ENCODE peak calls at places on chromosomes 16 and 17, in eight cellular contexts. K is adrenal gland; I is thoracic aorta; C is CD8-positive, alpha-beta T cell; L is hepatocyte; P is lung; R is tibial nerve; Y is HCT116. Q is an unnamed sample. For H3K36me3 and H3K9me3, the result is how much of the 10 kb centered on the place peaks cover.

GRCh38 chr17:42436401-42436800 is 13.3 kb upstream of the CAVIN1 start:
- DNase-seq in K (no peak), I (no peak), C (no peak), L (peak), P (no peak), R (peak), Y (no peak), Q (peak)

GRCh38 chr16:89711601-89712475 is 8.9 kb downstream of the VPS9D1 start:
- DNase-seq in K (no peak), I (no peak), C (peak), L (peak), P (peak), R (no peak), Y (peak), Q (no peak)

GRCh38 chr16:7597677-7598076 is 265.0 kb downstream of the RBFOX1 start:
- DNase-seq in K (no peak), I (no peak), C (no peak), L (no peak), P (no peak), R (no peak), Y (no peak), Q (no peak)

GRCh38 chr16:21713549-21714368 is 50.0 kb downstream of the OTOA start:
- DNase-seq in K (no peak), I (no peak), C (no peak), L (no peak), P (no peak), R (no peak), Y (no peak), Q (no peak)

GRCh38 chr17:979539-980405 is at the start of gene NXN:
- DNase-seq in K (peak), I (peak), C (peak), L (peak), P (peak), R (peak), Y (no peak), Q (no peak)

GRCh38 chr17:58632324-58633314 is 59.2 kb downstream of the TEX14 start:
- DNase-seq in K (no peak), I (no peak), C (no peak), L (no peak), P (no peak), R (no peak), Y (no peak), Q (no peak)

GRCh38 chr17:39921323-39921722 is 2.9 kb upstream of the GSDMB start:
- DNase-seq in K (no peak), I (no peak), C (peak), L (no peak), P (no peak), R (no peak), Y (no peak), Q (no peak)

GRCh38 chr17:75270218-75270965 is 639 bp downstream of the MIF4GD start:
- DNase-seq in K (peak), I (no peak), C (peak), L (peak), P (peak), R (peak), Y (peak), Q (peak)

GRCh38 chr17:60170835-60171752 is 21.3 kb downstream of the CA4 start:
- DNase-seq in K (no peak), I (no peak), C (no peak), L (no peak), P (no peak), R (no peak), Y (no peak), Q (no peak)

DNA sequence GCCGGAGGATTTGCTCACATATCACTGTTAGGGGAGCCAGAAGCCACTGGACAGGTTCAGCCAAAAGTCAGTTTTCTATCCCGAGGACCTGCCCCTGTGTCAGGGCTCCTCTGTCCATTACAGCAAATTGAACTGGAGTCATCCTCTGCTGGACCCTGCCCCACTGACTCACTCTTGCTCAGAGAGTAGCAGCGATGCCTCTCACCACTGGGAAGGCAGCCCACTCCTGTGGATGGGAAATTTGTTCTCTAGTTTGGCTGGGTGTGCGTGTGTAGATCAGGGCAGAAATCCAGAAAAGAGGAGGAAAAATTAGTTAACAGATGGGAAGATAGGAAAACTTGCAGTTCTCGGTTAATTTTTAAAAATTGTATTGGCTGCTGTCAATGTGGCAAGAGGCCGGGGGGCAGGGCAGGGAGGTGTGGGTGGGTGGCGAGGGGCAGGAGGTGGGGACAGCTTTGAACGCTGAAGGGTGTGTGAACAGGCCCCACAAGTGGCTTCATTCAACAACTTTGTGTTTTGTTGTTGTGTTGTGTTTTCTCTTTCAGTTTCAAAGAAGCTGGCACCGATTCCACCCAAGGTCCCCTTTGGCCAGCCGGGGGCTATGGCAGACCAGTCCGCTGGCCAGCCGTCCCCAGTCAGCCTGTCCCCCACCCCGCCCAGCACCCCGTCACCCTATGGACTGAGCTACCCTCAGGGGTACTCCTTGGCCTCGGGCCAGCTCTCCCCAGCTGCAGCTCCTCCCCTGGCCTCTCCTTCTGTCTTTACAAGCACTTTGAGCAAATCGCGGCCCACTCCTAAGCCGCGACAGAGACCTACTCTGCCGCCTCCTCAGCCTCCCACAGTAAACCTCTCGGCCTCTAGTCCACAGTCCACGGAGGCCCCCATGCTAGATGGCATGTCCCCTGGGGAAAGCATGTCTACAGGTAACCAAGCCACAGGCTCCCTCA is 33.6 kb downstream of the ELAC2 start:
- DNase-seq in K (peak), I (peak), C (no peak), L (no peak), P (peak), R (peak), Y (no peak), Q (peak)
- H3K4me3 ChIP-seq in K (no peak), I (no peak), C (no peak), L (no peak), P (no peak), R (no peak), Y (no peak), Q (no peak)

GRCh38 chr16:662095-662494 is 5.8 kb upstream of the RHOT2 start:
- DNase-seq in K (no peak), I (no peak), C (no peak), L (no peak), P (no peak), R (no peak), Y (no peak), Q (no peak)

GRCh38 chr16:660132-660458 is 7.8 kb upstream of the RHOT2 start:
- DNase-seq in K (no peak), I (no peak), C (no peak), L (no peak), P (no peak), R (no peak), Y (no peak), Q (no peak)

GRCh38 chr16:659618-660017 is 8.3 kb upstream of the RHOT2 start:
- DNase-seq in K (no peak), I (no peak), C (no peak), L (no peak), P (no peak), R (no peak), Y (no peak), Q (no peak)

GRCh38 chr16:661184-661821 is 6.6 kb upstream of the RHOT2 start:
- DNase-seq in K (no peak), I (no peak), C (no peak), L (no peak), P (no peak), R (no peak), Y (no peak), Q (no peak)

GRCh38 chr16:660459-661183 is 7.3 kb upstream of the RHOT2 start:
- DNase-seq in K (peak), I (no peak), C (peak), L (peak), P (peak), R (peak), Y (peak), Q (peak)
- H3K36me3 ChIP-seq in K (under half), I (under half), C (under half), L (under half), P (under half), R (under half), Y (under half), Q (under half)

GRCh38 chr17:16617481-16618060 is 36.1 kb downstream of the ZNF624 start:
- DNase-seq in K (no peak), I (no peak), C (no peak), L (no peak), P (no peak), R (no peak), Y (no peak), Q (no peak)

GRCh38 chr17:16622540-16623277 is 30.9 kb downstream of the ZNF624 start:
- DNase-seq in K (no peak), I (no peak), C (no peak), L (no peak), P (no peak), R (no peak), Y (no peak), Q (no peak)

GRCh38 chr17:16623282-16623681 is 30.4 kb downstream of the ZNF624 start:
- DNase-seq in K (no peak), I (no peak), C (no peak), L (no peak), P (no peak), R (no peak), Y (no peak), Q (no peak)
- H3K9me3 ChIP-seq in K (under half), I (half or more), C (under half), L (half or more), P (under half), R (half or more), Y (half or more), Q (under half)

GRCh38 chr17:80409626-80410025 is 5.3 kb upstream of the ENDOV start:
- DNase-seq in K (no peak), I (no peak), C (no peak), L (no peak), P (no peak), R (no peak), Y (no peak), Q (no peak)
- H3K4me3 ChIP-seq in K (no peak), I (no peak), C (no peak), L (no peak), P (no peak), R (no peak), Y (no peak), Q (no peak)

DNA sequence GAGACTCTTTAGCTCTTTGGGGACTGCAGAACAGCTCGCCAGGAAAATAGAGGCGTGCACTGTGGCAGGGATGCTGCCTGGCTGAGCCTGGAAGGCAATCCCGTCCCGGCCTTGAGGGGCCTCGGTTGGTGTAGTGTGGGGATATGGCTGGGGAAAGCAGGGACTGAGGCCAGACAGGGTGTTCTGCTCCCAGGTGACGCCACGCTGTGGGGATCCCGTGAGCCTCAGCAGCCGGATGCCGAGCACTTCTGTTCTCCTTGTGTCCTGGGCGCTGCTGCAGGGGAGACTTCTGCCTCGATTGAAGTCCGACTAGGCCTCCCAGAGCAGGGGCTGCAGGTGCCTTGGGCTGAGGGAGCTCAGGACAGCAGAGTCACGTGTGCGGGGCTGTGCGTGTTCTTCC is 72.6 kb downstream of the BANP start:
- DNase-seq in K (no peak), I (no peak), C (no peak), L (no peak), P (no peak), R (no peak), Y (no peak), Q (no peak)
- H3K36me3 ChIP-seq in K (under half), I (under half), C (under half), L (under half), P (under half), R (under half), Y (under half), Q (under half)

DNA sequence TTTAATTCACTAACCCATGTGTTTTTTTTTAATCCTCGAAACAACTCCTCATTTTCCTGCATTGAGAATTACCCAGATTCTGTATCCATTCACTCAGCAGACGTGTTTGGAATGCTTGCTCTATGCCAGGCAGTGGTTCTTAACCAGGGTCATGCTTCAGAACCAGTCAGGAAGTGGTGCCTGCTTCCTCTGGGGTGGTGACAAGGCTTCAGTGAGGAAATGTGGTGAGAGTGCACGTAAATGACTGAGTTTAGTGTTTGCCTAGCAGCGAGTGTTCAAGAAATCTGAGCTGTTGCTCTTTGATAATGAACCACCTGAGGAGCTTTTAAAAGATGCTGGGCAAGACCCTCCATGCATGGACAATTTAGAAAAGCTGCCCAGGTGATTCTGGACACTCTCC is 9.9 kb downstream of the ZFP90 start:
- DNase-seq in K (no peak), I (no peak), C (peak), L (no peak), P (no peak), R (no peak), Y (no peak), Q (no peak)
- H3K9me3 ChIP-seq in K (under half), I (half or more), C (under half), L (under half), P (under half), R (half or more), Y (under half), Q (under half)

DNA sequence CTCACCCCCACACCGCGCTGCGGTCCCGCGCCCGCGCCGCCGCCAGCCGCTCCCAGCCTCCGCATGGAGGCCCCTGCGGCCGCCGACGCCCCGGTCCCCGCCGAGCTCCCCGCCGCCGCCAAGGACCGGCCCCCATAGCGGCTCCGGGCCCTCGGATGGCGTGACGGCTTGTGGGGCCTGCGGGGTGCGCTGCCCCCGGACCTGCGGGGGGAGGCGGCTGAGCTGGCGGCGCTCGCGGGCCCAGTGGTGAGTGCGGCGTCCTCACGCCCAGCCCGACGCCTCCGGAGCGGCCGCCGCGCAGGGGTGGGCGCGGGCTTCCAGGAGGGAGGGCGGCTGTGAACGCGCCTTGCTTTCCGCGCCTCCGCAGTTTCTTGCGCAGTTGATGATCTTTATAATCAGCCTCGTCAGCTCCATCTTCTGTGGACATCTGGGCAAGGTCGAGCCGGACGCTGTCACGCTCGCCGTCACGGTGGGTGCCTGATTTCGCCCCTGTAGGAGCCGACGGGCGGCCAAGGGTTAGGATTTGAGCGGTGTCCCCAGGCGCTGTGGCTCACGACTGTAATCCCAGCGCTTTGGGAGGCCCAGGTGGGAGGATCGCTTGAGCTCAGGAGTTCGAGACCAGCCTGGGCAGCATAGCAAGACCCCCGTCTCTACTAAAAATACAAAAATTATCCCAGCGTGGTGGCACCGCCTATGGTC is 46.4 kb downstream of the SLC47A1 start:
- DNase-seq in K (peak), I (no peak), C (no peak), L (no peak), P (no peak), R (no peak), Y (no peak), Q (no peak)
- H3K4me3 ChIP-seq in K (peak), I (peak), C (no peak), L (no peak), P (peak), R (peak), Y (no peak), Q (peak)

DNA sequence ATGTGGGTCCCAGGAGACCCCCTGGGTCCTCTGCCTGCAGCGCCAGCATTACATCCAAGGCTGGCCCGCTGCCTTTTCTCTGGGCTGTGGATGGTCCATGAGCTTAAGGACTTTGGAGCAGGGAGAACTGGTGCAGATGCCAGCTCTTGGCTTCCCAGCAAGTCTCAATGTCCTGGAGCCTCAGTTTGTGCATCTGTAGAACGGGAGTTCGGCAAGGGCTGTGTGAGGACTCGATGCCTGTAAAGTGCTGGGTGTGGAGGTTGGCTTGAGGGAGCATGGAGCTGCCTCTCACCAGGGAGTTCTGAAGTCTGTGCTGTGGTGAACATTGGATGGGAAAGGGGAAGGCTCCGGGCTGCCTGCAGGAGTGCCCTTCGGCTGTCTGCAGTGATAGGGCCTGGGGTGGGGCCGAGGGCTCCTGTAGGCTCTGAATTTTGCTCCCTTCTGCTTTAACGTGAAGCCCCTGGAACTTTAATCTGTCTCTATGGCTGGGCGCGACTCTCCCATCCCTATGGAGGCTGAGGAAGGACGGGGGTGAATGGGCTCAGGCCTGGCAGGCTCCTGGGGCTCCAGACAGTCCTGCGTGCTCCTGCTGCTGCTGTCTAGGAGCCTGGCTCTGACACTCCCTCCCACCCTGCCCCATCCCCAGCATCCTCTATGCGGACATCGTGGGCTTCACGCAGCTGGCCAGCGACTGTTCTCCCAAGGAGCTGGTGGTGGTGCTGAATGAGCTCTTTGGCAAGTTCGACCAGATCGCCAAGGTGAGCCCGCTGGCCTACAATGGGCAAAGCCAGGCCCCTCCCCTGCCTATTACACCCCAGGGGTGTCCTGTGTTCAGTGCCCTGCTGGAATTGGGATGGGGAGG is 27.9 kb downstream of the ADCY7 start:
- DNase-seq in K (no peak), I (no peak), C (no peak), L (no peak), P (no peak), R (no peak), Y (no peak), Q (no peak)
- H3K36me3 ChIP-seq in K (under half), I (under half), C (half or more), L (under half), P (under half), R (under half), Y (under half), Q (under half)

GRCh38 chr17:22459331-22459952 is 767.1 kb downstream of the KCNJ18 start:
- DNase-seq in K (no peak), I (no peak), C (no peak), L (no peak), P (no peak), R (no peak), Y (no peak), Q (no peak)

GRCh38 chr17:22453181-22453580 is 760.9 kb downstream of the KCNJ18 start:
- DNase-seq in K (no peak), I (no peak), C (no peak), L (no peak), P (no peak), R (no peak), Y (no peak), Q (no peak)

GRCh38 chr17:22459953-22460350 is 767.6 kb downstream of the KCNJ18 start:
- DNase-seq in K (no peak), I (no peak), C (no peak), L (no peak), P (no peak), R (no peak), Y (no peak), Q (no peak)

DNA sequence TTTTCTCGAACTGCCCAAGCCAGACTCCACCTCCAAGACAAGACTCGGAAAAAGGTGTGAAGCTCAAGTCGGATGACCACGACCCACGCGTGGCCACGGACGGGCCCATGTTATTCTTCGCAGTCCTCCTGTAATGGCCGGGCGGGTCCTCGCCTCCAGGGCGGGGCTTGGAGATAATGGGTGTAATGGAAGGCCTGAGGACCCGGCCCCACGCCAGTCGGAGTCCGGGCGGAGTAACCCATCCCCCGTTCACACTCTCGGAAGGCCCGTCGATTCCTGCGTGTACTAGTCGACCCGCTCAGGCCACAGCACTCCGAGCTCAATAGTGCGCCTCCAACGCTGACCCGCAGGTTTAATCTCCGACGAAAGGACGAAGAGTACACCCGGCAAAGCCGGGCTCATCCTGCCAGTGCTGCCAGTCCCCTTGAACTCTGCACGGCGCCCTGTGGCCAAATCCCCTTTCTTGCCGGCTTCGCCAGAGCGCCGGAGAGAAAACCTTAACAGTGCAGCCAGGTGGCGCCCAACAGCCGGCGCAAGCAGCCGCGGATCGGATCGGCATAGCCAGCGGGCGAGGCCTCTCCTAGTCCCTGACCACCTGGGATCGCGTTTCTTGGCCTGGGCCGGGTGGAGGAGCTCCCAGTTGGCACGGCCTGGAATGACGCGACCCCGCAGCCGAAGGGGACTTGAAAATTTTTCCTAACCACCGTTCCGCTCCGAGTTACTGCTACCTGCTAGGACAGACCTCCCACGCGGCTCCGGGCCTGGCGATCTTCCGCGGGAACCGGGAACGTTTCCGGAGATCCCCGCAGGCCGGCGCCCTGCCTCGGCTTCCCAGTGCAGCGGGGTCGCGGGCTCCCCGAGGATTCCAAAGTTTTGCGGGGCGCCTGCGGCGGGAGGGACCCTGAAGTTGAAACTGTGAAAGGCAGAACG is 762.0 kb downstream of the KCNJ18 start:
- DNase-seq in K (no peak), I (no peak), C (no peak), L (no peak), P (peak), R (no peak), Y (no peak), Q (no peak)
- H3K9me3 ChIP-seq in K (under half), I (under half), C (under half), L (under half), P (under half), R (under half), Y (under half), Q (under half)